ENCODE peak calls at places on chromosomes 3 and 15, in four cellular contexts. L is lower leg skin, E is IMR-90, X is PC-3. Y is an unnamed sample.

GRCh38 chr15:41796457-41796856 is 22.2 kb downstream of the MAPKBP1 start:
- DNase-seq in E (peak), L (peak), X (peak), Y (no peak)

GRCh38 chr3:152595975-152596832 is 238.7 kb upstream of the P2RY1 start:
- DNase-seq in X (no peak), E (peak), L (no peak), Y (no peak)

GRCh38 chr15:65184305-65184943 is 718 bp downstream of the CLPX start:
- DNase-seq in X (peak), L (peak), E (peak), Y (peak)

GRCh38 chr3:173789530-173789929 is 392.0 kb downstream of the NLGN1 start:
- DNase-seq in X (peak), E (peak), L (no peak), Y (no peak)

GRCh38 chr15:69725210-69725609 is 272.6 kb downstream of the RPLP1 start:
- DNase-seq in X (no peak), E (no peak), L (no peak), Y (no peak)

GRCh38 chr3:74423867-74424266 is 190.6 kb downstream of the CNTN3 start:
- DNase-seq in E (no peak), X (no peak), L (no peak), Y (no peak)

GRCh38 chr3:88574210-88574609 is 424.5 kb downstream of the C3orf38 start:
- DNase-seq in X (no peak), L (no peak), E (no peak), Y (no peak)

GRCh38 chr3:57803647-57804081 is 47.6 kb downstream of the SLMAP start:
- DNase-seq in E (peak), X (peak), L (no peak), Y (no peak)

GRCh38 chr3:29718661-29719065 is 437.8 kb downstream of the RBMS3 start:
- DNase-seq in L (no peak), X (peak), E (peak), Y (no peak)

GRCh38 chr15:57607570-57608000 is 15.9 kb downstream of the MYZAP start:
- DNase-seq in E (no peak), L (no peak), X (peak), Y (no peak)

GRCh38 chr3:53881691-53882593 is at the start of gene ACTR8:
- DNase-seq in X (peak), L (peak), E (peak), Y (peak)

GRCh38 chr15:37203050-37203449 is 102.7 kb upstream of the MEIS2 start:
- DNase-seq in E (no peak), L (no peak), X (no peak), Y (no peak)

GRCh38 chr3:191869738-191870418 is 408.9 kb downstream of the PYDC2 start:
- DNase-seq in X (no peak), L (no peak), E (no peak), Y (no peak)

GRCh38 chr15:54810496-54810895 is 386.2 kb downstream of the RSL24D1 start:
- DNase-seq in L (no peak), X (no peak), E (no peak), Y (no peak)

GRCh38 chr15:29849218-29849617 is 26.9 kb upstream of the TJP1 start:
- DNase-seq in E (peak), X (peak), L (no peak), Y (no peak)

GRCh38 chr3:141743305-141743704 is 5.2 kb downstream of the RNF7 start:
- DNase-seq in X (no peak), L (no peak), E (no peak), Y (no peak)

GRCh38 chr3:35965908-35966307 is 326.6 kb downstream of the ARPP21 start:
- DNase-seq in X (peak), L (no peak), E (peak), Y (no peak)

GRCh38 chr3:187150599-187150998 is 11.3 kb upstream of the RPL39L start:
- DNase-seq in E (no peak), L (no peak), X (peak), Y (no peak)

GRCh38 chr3:13502791-13503060 is 22.6 kb downstream of the HDAC11 start:
- DNase-seq in E (no peak), L (no peak), X (no peak), Y (no peak)

GRCh38 chr3:1843111-1843510 is 255.6 kb upstream of the CNTN4 start:
- DNase-seq in X (no peak), E (no peak), L (no peak), Y (no peak)

GRCh38 chr3:168096210-168096795 is 579 bp upstream of the GOLIM4 start:
- DNase-seq in X (peak), E (peak), L (peak), Y (peak)

GRCh38 chr15:98787936-98788757 is 139.8 kb downstream of the IGF1R start:
- DNase-seq in E (peak), X (no peak), L (no peak), Y (no peak)

GRCh38 chr15:47950447-47950846 is 170.3 kb upstream of the SLC24A5 start:
- DNase-seq in L (no peak), E (no peak), X (no peak), Y (no peak)

GRCh38 chr15:78709263-78709882 is 68.4 kb upstream of the CHRNB4 start:
- DNase-seq in L (peak), E (peak), X (peak), Y (peak)

GRCh38 chr3:58210761-58211477 is at the start of gene DNASE1L3:
- DNase-seq in E (no peak), X (no peak), L (no peak), Y (no peak)

GRCh38 chr3:132669256-132669777 is 9.2 kb downstream of the UBA5 start:
- DNase-seq in E (peak), X (no peak), L (no peak), Y (no peak)

GRCh38 chr3:193857996-193858395 is 265.0 kb downstream of the OPA1 start:
- DNase-seq in E (peak), X (peak), L (no peak), Y (no peak)

GRCh38 chr15:67843571-67844387 is 3.9 kb upstream of the RNU6-1 start:
- DNase-seq in X (no peak), L (no peak), E (peak), Y (no peak)

GRCh38 chr3:139774570-139775302 is 97.0 kb upstream of the NMNAT3 start:
- DNase-seq in L (no peak), X (no peak), E (no peak), Y (peak)

GRCh38 chr15:73866481-73866880 is 6.9 kb upstream of the TBC1D21 start:
- DNase-seq in X (no peak), E (no peak), L (peak), Y (no peak)

GRCh38 chr3:37458162-37458895 is 283.9 kb upstream of the LRRFIP2 start:
- DNase-seq in E (no peak), X (no peak), L (no peak), Y (no peak)

GRCh38 chr15:51846463-51847230 is 17.2 kb downstream of the TMOD3 start:
- DNase-seq in L (no peak), E (peak), X (peak), Y (no peak)

GRCh38 chr3:67624078-67624477 is 30.3 kb downstream of the SUCLG2 start:
- DNase-seq in L (no peak), X (no peak), E (no peak), Y (no peak)

GRCh38 chr3:139388077-139388476 is 1.4 kb downstream of the COPB2 start:
- DNase-seq in E (no peak), X (no peak), L (no peak), Y (no peak)

GRCh38 chr3:100590114-100590839 is 19.1 kb upstream of the ADGRG7 start:
- DNase-seq in L (no peak), X (peak), E (peak), Y (no peak)

GRCh38 chr3:10373686-10374261 is 52.9 kb upstream of the SEC13 start:
- DNase-seq in L (no peak), E (peak), X (peak), Y (no peak)

GRCh38 chr3:178277605-178278004 is 258.6 kb upstream of the KCNMB2 start:
- DNase-seq in L (no peak), X (peak), E (no peak), Y (no peak)

GRCh38 chr15:76963596-76963995 is 31.3 kb upstream of the PSTPIP1 start:
- DNase-seq in E (no peak), X (no peak), L (no peak), Y (peak)

GRCh38 chr15:43187544-43188155 is 2.4 kb downstream of the CCNDBP1 start:
- DNase-seq in X (peak), E (peak), L (no peak), Y (no peak)

GRCh38 chr15:99090011-99090699 is 14.7 kb upstream of the SYNM start:
- DNase-seq in L (peak), X (no peak), E (peak), Y (no peak)

GRCh38 chr3:197750396-197750831 is 731 bp downstream of the FYTTD1 start:
- DNase-seq in X (peak), E (peak), L (peak), Y (no peak)

GRCh38 chr3:197749315-197749600 is 425 bp upstream of the FYTTD1 start:
- DNase-seq in E (peak), L (no peak), X (peak), Y (no peak)

GRCh38 chr3:197748597-197749314 is 927 bp upstream of the FYTTD1 start:
- DNase-seq in X (no peak), L (no peak), E (peak), Y (no peak)

GRCh38 chr3:197750863-197751737 is 1.4 kb downstream of the FYTTD1 start:
- DNase-seq in E (peak), X (peak), L (peak), Y (no peak)

DNA sequence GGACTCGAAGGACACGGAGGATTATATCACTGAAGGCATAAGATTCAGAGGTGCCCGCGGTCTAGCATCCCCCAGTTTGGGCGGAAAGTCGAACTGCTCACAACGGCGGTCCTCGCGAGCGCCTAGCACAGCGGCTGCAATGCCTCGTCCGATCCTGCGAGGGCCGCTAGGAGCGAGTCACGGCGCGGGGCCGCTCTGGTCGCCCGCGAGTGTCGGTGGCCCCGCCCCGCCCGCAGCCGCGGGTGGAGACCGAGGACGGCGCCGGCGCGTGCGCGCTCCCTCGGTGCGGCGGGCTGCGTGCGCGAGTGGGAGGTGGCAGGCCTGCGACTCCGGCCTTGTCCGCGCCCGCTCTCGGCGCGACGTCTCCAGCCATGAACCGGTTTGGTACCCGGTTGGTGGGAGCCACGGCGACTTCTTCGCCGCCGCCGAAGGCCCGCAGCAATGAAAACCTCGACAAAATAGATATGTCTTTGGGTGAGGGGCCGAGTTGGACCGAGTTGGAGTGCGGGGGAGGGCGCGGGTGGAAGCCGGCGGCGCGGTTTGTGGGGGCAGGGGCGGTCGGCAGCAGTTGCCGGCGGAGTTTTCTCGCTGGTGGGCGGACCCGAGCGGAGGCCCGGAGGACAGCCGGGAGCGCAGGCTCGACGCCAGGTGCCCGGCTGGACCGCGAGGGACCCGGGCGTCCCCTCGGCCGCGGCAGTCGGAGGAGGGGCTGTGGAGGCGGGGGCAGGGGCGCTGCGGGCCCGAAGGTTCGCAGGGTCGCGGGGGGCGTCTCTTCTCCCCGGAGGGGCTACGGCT is at the start of gene FYTTD1:
- DNase-seq in E (peak), L (peak), X (peak), Y (peak)
- TF ChIP-seq CTCF in E (peak), L (no peak), X (peak), Y (peak)

DNA sequence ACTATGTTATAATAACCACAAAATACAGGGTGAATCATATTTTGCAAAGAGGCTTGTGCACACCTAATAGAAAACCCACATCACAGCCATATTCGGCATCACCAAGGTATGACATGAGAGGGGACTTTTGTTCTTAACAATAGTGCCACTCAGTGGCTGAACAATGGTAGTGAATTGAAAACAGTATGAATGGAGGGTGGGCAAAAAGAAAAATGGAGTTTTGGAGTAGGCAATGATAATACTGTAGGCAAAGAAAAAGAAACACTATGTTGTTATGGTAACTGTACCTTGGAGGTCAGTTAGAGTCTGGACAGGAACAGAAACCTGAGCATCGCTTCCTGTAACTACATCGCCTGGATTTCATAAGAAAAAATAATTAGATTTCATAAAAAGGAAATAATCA is 348.6 kb downstream of the PLCL2 start:
- DNase-seq in E (peak), X (peak), L (no peak), Y (no peak)
- TF ChIP-seq CTCF in E (peak), X (peak), L (no peak), Y (peak)

DNA sequence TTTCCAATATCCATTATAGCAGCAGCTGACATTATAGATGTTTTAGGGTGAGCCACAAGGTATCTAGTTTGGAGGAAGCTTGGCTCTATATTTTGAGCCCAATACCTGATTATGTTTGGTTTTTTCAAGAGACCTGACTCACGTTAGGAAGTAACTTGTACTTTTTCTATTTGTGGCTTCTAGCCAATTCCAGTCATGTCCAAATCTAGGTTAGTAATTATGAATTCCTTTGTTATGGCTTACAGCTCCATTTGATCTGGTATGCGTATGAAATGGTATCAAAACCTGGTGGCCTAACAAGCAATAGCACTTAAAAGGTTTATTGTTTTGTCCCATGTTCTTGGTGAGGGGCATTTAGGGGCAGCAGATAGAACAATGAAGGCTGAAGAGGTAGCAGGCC is 115.9 kb downstream of the TOP2B start:
- DNase-seq in E (no peak), X (no peak), L (no peak), Y (no peak)
- TF ChIP-seq CTCF in E (no peak), X (no peak), L (no peak), Y (no peak)

GRCh38 chr15:92595506-92596337 is 59.9 kb downstream of the FAM174B start:
- DNase-seq in E (no peak), X (no peak), L (no peak), Y (no peak)
- TF ChIP-seq CTCF in E (no peak), X (no peak), L (no peak), Y (peak)

GRCh38 chr3:66239513-66240135 is 18.8 kb downstream of the SLC25A26 start:
- DNase-seq in X (no peak), L (no peak), E (no peak), Y (no peak)

GRCh38 chr3:66233033-66233432 is 12.2 kb downstream of the SLC25A26 start:
- DNase-seq in E (no peak), L (no peak), X (no peak), Y (no peak)

GRCh38 chr3:66241466-66241865 is 20.7 kb downstream of the SLC25A26 start:
- DNase-seq in X (no peak), L (no peak), E (no peak), Y (no peak)

GRCh38 chr3:66236281-66236680 is 15.5 kb downstream of the SLC25A26 start:
- DNase-seq in X (peak), E (no peak), L (no peak), Y (no peak)

DNA sequence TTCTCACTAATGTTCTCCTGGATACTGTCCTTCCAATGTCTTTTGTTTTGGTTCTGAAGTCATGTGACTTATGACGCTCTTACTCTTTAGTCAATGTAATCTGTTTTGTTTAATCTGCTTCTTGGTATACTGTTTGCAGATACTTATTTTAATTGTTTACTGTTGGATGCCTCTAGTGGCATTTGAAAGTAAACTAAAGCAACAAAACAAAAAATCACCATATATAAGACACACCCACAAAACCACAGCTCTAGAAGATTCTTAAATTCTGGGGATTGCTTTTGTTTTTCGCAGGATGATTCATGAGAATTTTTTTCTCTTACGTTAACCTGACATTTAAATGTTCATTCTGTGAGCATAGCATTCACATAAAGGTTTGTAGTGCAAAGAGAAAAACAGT is 16.8 kb downstream of the SLC25A26 start:
- DNase-seq in X (no peak), E (no peak), L (no peak), Y (no peak)
- TF ChIP-seq CTCF in X (no peak), E (no peak), L (no peak), Y (no peak)

GRCh38 chr3:50350527-50351317 is at the start of the genes CYB561D2 and NPRL2:
- DNase-seq in E (peak), X (peak), L (peak), Y (peak)

GRCh38 chr3:50353231-50354004 is 2.8 kb downstream of the CYB561D2 start:
- DNase-seq in L (no peak), X (no peak), E (no peak), Y (no peak)

GRCh38 chr3:50354186-50354764 is 3.6 kb downstream of the CYB561D2 start:
- DNase-seq in E (no peak), X (no peak), L (no peak), Y (no peak)

GRCh38 chr3:50351318-50351687 is 641 bp downstream of the CYB561D2 start:
- DNase-seq in E (no peak), X (no peak), L (no peak), Y (no peak)

DNA sequence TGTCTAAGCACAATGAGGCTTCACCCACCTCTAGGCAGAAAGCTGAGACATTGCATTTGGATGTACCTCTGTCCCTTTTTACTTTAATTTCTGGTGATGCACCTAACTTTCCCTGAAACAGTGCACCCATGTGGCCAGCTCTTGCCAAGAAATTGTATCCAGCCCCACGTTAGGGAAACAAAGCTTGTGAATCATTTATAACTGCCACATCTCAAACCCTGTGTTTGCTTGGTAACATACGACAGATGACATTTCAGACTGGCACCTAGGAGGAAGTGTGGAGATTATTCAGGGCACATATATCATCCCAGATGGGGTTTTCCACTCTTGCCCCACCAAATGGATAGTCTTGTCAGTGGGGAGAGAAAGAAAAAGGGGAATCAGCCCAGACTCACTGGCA is 2.1 kb downstream of the CYB561D2 start:
- DNase-seq in X (peak), L (no peak), E (peak), Y (no peak)
- TF ChIP-seq CTCF in X (peak), L (no peak), E (peak), Y (peak)

Y was measured in osteocyte.